ENCODE peak calls at places on chromosomes 1 and 21, in seven cellular contexts. W is stimulated activated naive CD4-positive, alpha-beta T cell treated with Interleukin-2 at 50 U/mL for 16 hours; B is heart right ventricle; Y is stimulated activated CD8-positive, alpha-beta memory T cell treated with anti-CD3 and anti-CD28 coated beads, Interleukin-7, amount 100 ng/mL, for 1 hour; C is psoas muscle; H is CD8-positive, alpha-beta memory T cell; A is heart left ventricle. U is an unnamed sample.

GRCh38 chr1:25754421-25755195 is 45.4 kb upstream of the SELENON start:
- DNase-seq in W (no peak), B (no peak), Y (no peak), C (no peak), H (no peak), A (no peak), U (no peak)

GRCh38 chr1:198913667-198914066 is 274.8 kb downstream of the PTPRC start:
- DNase-seq in W (no peak), B (peak), Y (no peak), C (no peak), H (no peak), A (peak), U (no peak)

GRCh38 chr1:183070923-183071618 is 47.9 kb downstream of the LAMC1 start:
- DNase-seq in W (no peak), B (no peak), Y (no peak), C (no peak), H (no peak), A (no peak), U (no peak)

GRCh38 chr1:202725541-202725940 is 15.3 kb upstream of the SYT2 start:
- DNase-seq in W (no peak), B (no peak), Y (no peak), C (no peak), H (no peak), A (no peak), U (no peak)

GRCh38 chr1:33864460-33865389 is 846 bp downstream of the HMGB4 start:
- DNase-seq in W (no peak), B (no peak), Y (no peak), C (no peak), H (no peak), A (no peak), U (no peak)

GRCh38 chr1:183291802-183292515 is 105.9 kb downstream of the LAMC2 start:
- DNase-seq in W (no peak), B (no peak), Y (no peak), C (no peak), H (no peak), A (no peak), U (no peak)

GRCh38 chr21:16794944-16795343 is 717.9 kb upstream of the CXADR start:
- DNase-seq in W (no peak), B (no peak), Y (no peak), C (peak), H (no peak), A (no peak), U (no peak)

GRCh38 chr1:114105401-114105979 is 48.2 kb downstream of the SYT6 start:
- DNase-seq in W (no peak), B (no peak), Y (no peak), C (no peak), H (no peak), A (no peak), U (peak)

GRCh38 chr1:27233677-27234053 is 767 bp upstream of the WDTC1 start:
- DNase-seq in W (no peak), B (peak), Y (no peak), C (no peak), H (peak), A (no peak), U (peak)

GRCh38 chr21:32653326-32653901 is 41.2 kb upstream of the CFAP298 start:
- DNase-seq in W (no peak), B (no peak), Y (no peak), C (no peak), H (no peak), A (no peak), U (no peak)

GRCh38 chr1:203638914-203639313 is 12.3 kb downstream of the ATP2B4 start:
- DNase-seq in W (no peak), B (no peak), Y (no peak), C (no peak), H (no peak), A (no peak), U (no peak)

GRCh38 chr1:228457017-228457395 is 30.2 kb upstream of the RNF187 start:
- DNase-seq in W (no peak), B (no peak), Y (no peak), C (no peak), H (no peak), A (no peak), U (no peak)

GRCh38 chr1:234770031-234770795 is 160.2 kb upstream of the IRF2BP2 start:
- DNase-seq in W (no peak), B (no peak), Y (no peak), C (no peak), H (no peak), A (no peak), U (no peak)

GRCh38 chr21:45383111-45383614 is 21.8 kb upstream of the COL18A1 start:
- DNase-seq in W (no peak), B (no peak), Y (no peak), C (peak), H (peak), A (peak), U (peak)

GRCh38 chr1:156504062-156504813 is 3.7 kb upstream of the MEF2D start:
- DNase-seq in W (no peak), B (no peak), Y (no peak), C (no peak), H (no peak), A (no peak), U (no peak)

GRCh38 chr1:20660363-20661234 is 570 bp downstream of the DDOST start:
- DNase-seq in W (no peak), B (no peak), Y (no peak), C (no peak), H (no peak), A (no peak), U (no peak)

GRCh38 chr1:174239541-174239940 is 80.2 kb downstream of the RABGAP1L start:
- DNase-seq in W (no peak), B (no peak), Y (no peak), C (no peak), H (no peak), A (no peak), U (no peak)

GRCh38 chr1:149843302-149844041 is 55.9 kb upstream of the BOLA1 start:
- DNase-seq in W (no peak), B (no peak), Y (no peak), C (no peak), H (no peak), A (no peak), U (no peak)

GRCh38 chr21:29379517-29380054 is 80.9 kb downstream of the BACH1 start:
- DNase-seq in W (no peak), B (no peak), Y (no peak), C (no peak), H (no peak), A (no peak), U (no peak)

GRCh38 chr1:9004031-9004730 is 22.0 kb downstream of the SLC2A7 start:
- DNase-seq in W (no peak), B (no peak), Y (no peak), C (no peak), H (no peak), A (no peak), U (no peak)

GRCh38 chr1:201628490-201628889 is 89.6 kb downstream of the NAV1 start:
- DNase-seq in W (no peak), B (peak), Y (no peak), C (no peak), H (no peak), A (no peak), U (peak)

U was measured in natural killer cell treated with Interleukin-12 subunit alpha and Interleukin-12 subunit beta and Interleukin-15 and Interleukin-18, amount 100 ng/mL, for 72 hours.